ENCODE peak calls at places on chromosomes 2 and 18, in five cellular contexts. Z is activated T-cell treated with anti-CD3 and anti-CD28 coated beads for 24 hours; N is fibroblast of villous mesenchyme; A is activated CD8-positive, alpha-beta memory T cell treated with anti-CD3 and anti-CD28 coated beads for 48 hours; R is germinal center. H is an unnamed sample.
A peak's percentile ranks its signal among the peaks of the same experiment; 100 is the strongest.

GRCh38 chr18:24535831-24536230 is 75.4 kb downstream of the HRH4 start:
- DNase-seq in Z (no peak), N (no peak), A (no peak), R (no peak), H (no peak)

GRCh38 chr18:36695806-36696205 is 133.0 kb downstream of the TPGS2 start:
- DNase-seq in Z (no peak), N (no peak), A (no peak), R (no peak), H (no peak)

GRCh38 chr2:199018826-199019225 is 438.9 kb downstream of the SATB2 start:
- DNase-seq in Z (no peak), N (peak; percentile 34), A (no peak), R (no peak), H (no peak)

GRCh38 chr2:51695531-51695930 is 663.6 kb upstream of the NRXN1 start:
- DNase-seq in Z (no peak), N (no peak), A (no peak), R (no peak), H (no peak)

GRCh38 chr18:56639094-56639361 is 636 bp upstream of the TXNL1 start:
- DNase-seq in Z (no peak), N (no peak), A (no peak), R (no peak), H (no peak)

GRCh38 chr2:163401481-163401880 is 334.3 kb downstream of the FIGN start:
- DNase-seq in Z (no peak), N (peak; percentile 53), A (no peak), R (no peak), H (no peak)

GRCh38 chr2:240672076-240672700 is 10.5 kb downstream of the AQP12B start:
- DNase-seq in Z (no peak), N (no peak), A (no peak), R (no peak), H (no peak)

GRCh38 chr18:26471027-26471426 is 77.3 kb downstream of the KCTD1 start:
- DNase-seq in Z (no peak), N (peak; percentile 47), A (no peak), R (no peak), H (no peak)

GRCh38 chr2:156380117-156380645 is 47.7 kb upstream of the NR4A2 start:
- DNase-seq in Z (no peak), N (no peak), A (no peak), R (no peak), H (peak; percentile 83)

GRCh38 chr2:47838249-47838648 is 55.3 kb downstream of the MSH6 start:
- DNase-seq in Z (no peak), N (no peak), A (no peak), R (no peak), H (no peak)

GRCh38 chr2:19292007-19292406 is 66.4 kb downstream of the OSR1 start:
- DNase-seq in Z (no peak), N (no peak), A (no peak), R (no peak), H (peak; percentile 9)

GRCh38 chr2:85545780-85546240 is 6.8 kb downstream of the MAT2A start:
- DNase-seq in Z (no peak), N (peak; percentile 42), A (no peak), R (no peak), H (no peak)

GRCh38 chr2:144111443-144111842 is 408.5 kb downstream of the ZEB2 start:
- DNase-seq in Z (no peak), N (peak; percentile 71), A (no peak), R (no peak), H (no peak)

GRCh38 chr18:34492652-34493051 is 217.4 kb upstream of the DTNA start:
- DNase-seq in Z (no peak), N (no peak), A (no peak), R (no peak), H (no peak)

GRCh38 chr2:5734866-5735861 is 43.0 kb downstream of the SOX11 start:
- DNase-seq in Z (no peak), N (no peak), A (no peak), R (no peak), H (no peak)

GRCh38 chr2:202944403-202944802 is 32.3 kb downstream of the CARF start:
- DNase-seq in Z (no peak), N (peak; percentile 16), A (no peak), R (no peak), H (no peak)

GRCh38 chr2:85423525-85423924 is 5.0 kb downstream of the SH2D6 start:
- DNase-seq in Z (no peak), N (no peak), A (no peak), R (no peak), H (peak; percentile 17)

GRCh38 chr2:40169430-40169829 is 282.5 kb downstream of the SLC8A1 start:
- DNase-seq in Z (no peak), N (no peak), A (no peak), R (no peak), H (no peak)

GRCh38 chr2:63661076-63661475 is 72.3 kb downstream of the MDH1 start:
- DNase-seq in Z (no peak), N (peak; percentile 99), A (no peak), R (no peak), H (no peak)

GRCh38 chr2:191202209-191202721 is 42.9 kb upstream of the MYO1B start:
- DNase-seq in Z (no peak), N (peak; percentile 86), A (no peak), R (no peak), H (no peak)

GRCh38 chr2:237315170-237315880 is 98.6 kb downstream of the COL6A3 start:
- DNase-seq in Z (no peak), N (peak; percentile 97), A (no peak), R (no peak), H (no peak)

GRCh38 chr2:177900091-177900490 is 172.5 kb downstream of the PDE11A start:
- DNase-seq in Z (no peak), N (no peak), A (no peak), R (no peak), H (no peak)

GRCh38 chr2:33111002-33111446 is 164.3 kb downstream of the LTBP1 start:
- DNase-seq in Z (no peak), N (peak; percentile 85), A (no peak), R (no peak), H (no peak)

GRCh38 chr18:10131783-10132381 is 218.1 kb downstream of the VAPA start:
- DNase-seq in Z (no peak), N (no peak), A (no peak), R (no peak), H (no peak)

GRCh38 chr18:57434536-57435494 is at the start of gene ONECUT2:
- DNase-seq in Z (peak; percentile 43), N (peak; percentile 77), A (peak; percentile 51), R (peak; percentile 92), H (no peak)

GRCh38 chr2:11833601-11834000 is 87.2 kb downstream of the LPIN1 start:
- DNase-seq in Z (no peak), N (peak; percentile 23), A (no peak), R (peak; percentile 52), H (no peak)

GRCh38 chr2:75607988-75608683 is 38.4 kb upstream of the MRPL19 start:
- DNase-seq in Z (no peak), N (no peak), A (no peak), R (no peak), H (no peak)

GRCh38 chr2:237333748-237334147 is 80.2 kb downstream of the COL6A3 start:
- DNase-seq in Z (no peak), N (no peak), A (no peak), R (no peak), H (no peak)

GRCh38 chr2:162308747-162309503 is 9.6 kb downstream of the IFIH1 start:
- DNase-seq in Z (no peak), N (no peak), A (no peak), R (no peak), H (peak; percentile 22)

GRCh38 chr2:201220102-201220570 is 37.2 kb downstream of the CASP10 start:
- DNase-seq in Z (no peak), N (no peak), A (no peak), R (no peak), H (peak; percentile 66)

GRCh38 chr2:160405077-160405865 is 88.3 kb downstream of the RBMS1 start:
- DNase-seq in Z (no peak), N (no peak), A (no peak), R (no peak), H (no peak)

GRCh38 chr2:53174539-53174938 is 593.1 kb upstream of the CHAC2 start:
- DNase-seq in Z (no peak), N (no peak), A (no peak), R (no peak), H (no peak)

H was measured in MM.1S.